ENCODE peak calls at places on chromosomes 3 and 15, in four cellular contexts. H is endodermal cell, K is mucosa of descending colon, L is thoracic aorta. T is an unnamed sample.

GRCh38 chr3:182323126-182323727 is 470.1 kb upstream of the ATP11B start:
- DNase-seq in H (no peak), K (no peak), L (no peak), T (no peak)

GRCh38 chr3:24034464-24034863 is 89.4 kb downstream of the NR1D2 start:
- DNase-seq in H (no peak), K (no peak), L (no peak), T (no peak)

GRCh38 chr3:53772562-53773329 is 73.5 kb downstream of the CHDH start:
- DNase-seq in H (peak; percentile 47), K (no peak), L (no peak), T (no peak)

GRCh38 chr3:62392893-62393292 is 19.5 kb upstream of the FEZF2 start:
- DNase-seq in H (no peak), K (no peak), L (no peak), T (no peak)

GRCh38 chr15:48682949-48683651 is 37.6 kb upstream of the FBN1 start:
- DNase-seq in H (no peak), K (no peak), L (no peak), T (peak; percentile 69)

GRCh38 chr3:168091961-168092360 is 3.8 kb downstream of the GOLIM4 start:
- DNase-seq in H (no peak), K (no peak), L (no peak), T (no peak)

GRCh38 chr3:97838393-97838792 is 16.6 kb downstream of the CRYBG3 start:
- DNase-seq in H (no peak), K (no peak), L (no peak), T (no peak)

GRCh38 chr3:76998555-76998954 is 41.3 kb upstream of the ROBO2 start:
- DNase-seq in H (no peak), K (no peak), L (no peak), T (no peak)

GRCh38 chr3:183536238-183536880 is 19.1 kb downstream of the KLHL6 start:
- DNase-seq in H (peak; percentile 55), K (no peak), L (no peak), T (no peak)

GRCh38 chr3:141686477-141687280 is 51.4 kb upstream of the RNF7 start:
- DNase-seq in H (no peak), K (peak; percentile 68), L (no peak), T (no peak)

GRCh38 chr3:177358085-177358967 is 161.0 kb upstream of the TBL1XR1 start:
- DNase-seq in H (peak; percentile 93), K (peak; percentile 77), L (no peak), T (peak; percentile 81)

GRCh38 chr3:169391672-169392071 is 271.8 kb downstream of the MECOM start:
- DNase-seq in H (no peak), K (no peak), L (no peak), T (no peak)

GRCh38 chr3:56825579-56826438 is 24.1 kb upstream of the ARHGEF3 start:
- DNase-seq in H (peak; percentile 45), K (no peak), L (no peak), T (no peak)

GRCh38 chr3:85355572-85355971 is 396.8 kb downstream of the CADM2 start:
- DNase-seq in H (no peak), K (no peak), L (no peak), T (no peak)

GRCh38 chr15:31390029-31390428 is 63.4 kb downstream of the KLF13 start:
- DNase-seq in H (no peak), K (no peak), L (no peak), T (no peak)

GRCh38 chr15:31384568-31384967 is 57.9 kb downstream of the KLF13 start:
- DNase-seq in H (no peak), K (no peak), L (no peak), T (no peak)

GRCh38 chr15:31387101-31387482 is 60.5 kb downstream of the KLF13 start:
- DNase-seq in H (no peak), K (no peak), L (no peak), T (peak; percentile 10)

GRCh38 chr15:31389576-31389975 is 62.9 kb downstream of the KLF13 start:
- DNase-seq in H (no peak), K (no peak), L (no peak), T (no peak)

GRCh38 chr15:31387483-31388118 is 61.0 kb downstream of the KLF13 start:
- DNase-seq in H (no peak), K (no peak), L (no peak), T (no peak)
- H3K4me3 ChIP-seq in H (no peak overlapping the region), K (no peak overlapping the region), L (no peak overlapping the region), T (no peak overlapping the region)

GRCh38 chr3:149547413-149547812 is 72.9 kb downstream of the TM4SF4 start:
- DNase-seq in H (no peak), K (no peak), L (peak; percentile 59), T (peak; percentile 82)
- H3K4me3 ChIP-seq in H (no peak overlapping the region), K (no peak overlapping the region), L (peak overlapping the region; percentile 56), T (no peak overlapping the region)

GRCh38 chr3:196143708-196144382 is 62.0 kb upstream of the TFRC start:
- DNase-seq in H (no peak), K (no peak), L (no peak), T (no peak)

GRCh38 chr3:196142674-196142988 is 60.7 kb upstream of the TFRC start:
- DNase-seq in H (no peak), K (no peak), L (no peak), T (no peak)

GRCh38 chr3:196141052-196141865 is 59.4 kb upstream of the TFRC start:
- DNase-seq in H (no peak), K (no peak), L (no peak), T (no peak)

GRCh38 chr3:196140224-196140623 is 58.3 kb upstream of the TFRC start:
- DNase-seq in H (no peak), K (no peak), L (no peak), T (no peak)

DNA sequence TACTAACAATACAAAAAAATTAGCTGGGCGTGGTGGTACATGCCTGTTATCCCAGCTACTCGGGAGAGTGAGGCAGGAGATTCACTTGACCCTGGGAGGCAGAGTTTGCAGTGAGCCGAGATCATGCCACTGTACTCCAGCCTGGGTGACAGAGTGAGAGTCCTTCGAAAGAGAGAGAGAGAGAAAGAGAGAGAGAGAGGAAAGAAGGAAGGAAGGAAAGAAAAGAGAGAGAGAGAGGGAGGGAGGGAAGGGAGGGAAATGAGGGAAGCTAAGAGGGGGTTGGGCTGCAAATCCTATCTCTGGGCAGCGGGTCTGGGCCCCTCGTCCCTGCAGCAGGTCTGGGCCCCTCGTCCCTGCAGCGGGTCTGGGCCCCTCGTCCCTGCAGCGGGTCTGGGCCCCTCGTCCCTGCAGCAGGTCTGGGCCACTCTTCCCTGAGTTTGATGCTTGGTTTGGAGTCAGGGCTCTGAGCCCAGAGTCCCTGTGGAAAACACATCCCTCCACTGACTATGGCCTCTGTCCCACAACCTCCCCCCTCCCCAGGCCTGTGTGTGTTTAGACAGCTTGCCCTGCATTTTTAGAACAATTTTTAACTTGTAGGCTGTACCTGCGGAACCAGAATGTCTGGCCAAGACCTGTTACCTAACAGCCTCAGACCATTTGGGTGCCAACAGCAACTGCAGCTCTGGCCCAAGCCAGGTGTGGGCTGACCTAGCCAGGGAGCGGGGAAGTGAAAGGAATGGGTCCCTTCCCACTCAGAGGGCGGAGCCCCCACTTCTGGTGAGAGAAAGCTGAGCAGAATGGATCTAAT is 60.2 kb upstream of the TFRC start:
- DNase-seq in H (peak; percentile 53), K (no peak), L (no peak), T (no peak)
- H3K4me3 ChIP-seq in H (no peak overlapping the region), K (no peak overlapping the region), L (no peak overlapping the region), T (peak overlapping the region; percentile 37)

GRCh38 chr3:115252679-115253078 is 105.6 kb upstream of the ZBTB20 start:
- DNase-seq in H (no peak), K (no peak), L (no peak), T (no peak)
- H3K4me3 ChIP-seq in H (no peak overlapping the region), K (no peak overlapping the region), L (no peak overlapping the region), T (no peak overlapping the region)

GRCh38 chr3:13010770-13011169 is 62.5 kb downstream of the IQSEC1 start:
- DNase-seq in H (no peak), K (no peak), L (no peak), T (no peak)

GRCh38 chr3:13007251-13007941 is 65.8 kb downstream of the IQSEC1 start:
- DNase-seq in H (no peak), K (no peak), L (no peak), T (peak; percentile 49)

GRCh38 chr3:13009946-13010315 is 63.3 kb downstream of the IQSEC1 start:
- DNase-seq in H (no peak), K (no peak), L (no peak), T (no peak)

GRCh38 chr3:13008114-13008995 is 64.9 kb downstream of the IQSEC1 start:
- DNase-seq in H (no peak), K (no peak), L (no peak), T (peak; percentile 55)

GRCh38 chr3:13009132-13009945 is 63.9 kb downstream of the IQSEC1 start:
- DNase-seq in H (no peak), K (peak; percentile 83), L (no peak), T (no peak)
- H3K4me3 ChIP-seq in H (no peak overlapping the region), K (no peak overlapping the region), L (no peak overlapping the region), T (no peak overlapping the region)

GRCh38 chr3:100400782-100401673 is at the start of the genes LNP1 and TOMM70:
- DNase-seq in H (peak; percentile 98), K (peak; percentile 97), L (peak; percentile 95), T (peak; percentile 98)

GRCh38 chr3:100403956-100404548 is 2.7 kb downstream of the LNP1 start:
- DNase-seq in H (no peak), K (no peak), L (no peak), T (no peak)

GRCh38 chr3:100400424-100400781 is 486 bp downstream of the TOMM70 start:
- DNase-seq in H (no peak), K (no peak), L (no peak), T (no peak)

GRCh38 chr3:100401674-100402036 is 316 bp downstream of the LNP1 start:
- DNase-seq in H (no peak), K (peak; percentile 59), L (peak; percentile 2), T (peak; percentile 80)

DNA sequence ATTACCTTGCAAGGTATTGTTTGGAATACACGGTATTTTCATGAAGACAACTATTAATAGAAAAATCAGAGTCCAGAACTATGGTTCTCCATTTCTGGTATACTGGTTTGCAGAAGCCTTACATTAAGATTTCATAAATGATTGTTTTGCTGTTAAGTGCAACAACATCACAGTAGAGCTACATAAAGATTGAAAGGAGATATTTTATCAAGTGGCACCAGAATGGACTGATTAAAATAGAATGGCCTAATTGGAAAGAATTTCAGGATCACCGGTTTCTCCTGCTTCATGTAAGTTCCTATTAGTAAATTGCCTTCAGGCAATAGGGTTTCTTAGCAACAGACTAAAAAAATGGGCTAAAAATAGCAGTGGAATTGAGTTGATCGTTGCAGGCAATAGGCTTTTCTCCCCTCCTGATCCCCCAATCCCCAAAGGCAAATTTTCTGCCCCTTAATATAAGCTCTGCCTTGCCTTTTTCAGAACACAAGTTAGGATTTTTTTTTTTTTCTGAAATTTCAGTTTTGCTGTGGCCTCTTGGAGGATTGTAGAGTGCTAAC is 889 bp downstream of the LNP1 start:
- DNase-seq in H (no peak), K (no peak), L (no peak), T (no peak)
- H3K4me3 ChIP-seq in H (peak overlapping the region; percentile 96), K (no peak overlapping the region), L (peak overlapping the region; percentile 98), T (peak overlapping the region; percentile 69)

GRCh38 chr15:29270976-29271375 is 1.4 kb upstream of the NSMCE3 start:
- DNase-seq in H (no peak), K (no peak), L (no peak), T (no peak)
- H3K4me3 ChIP-seq in H (no peak overlapping the region), K (no peak overlapping the region), L (no peak overlapping the region), T (no peak overlapping the region)

T was measured in suprapubic skin.